ENCODE peak calls at places on chromosomes 2 and 18, in ten cellular contexts. U is activated B cell treated with CpG ODN at 0.5 μM for 24 hours; A is adrenal gland; M is H9; S is omental fat pad; C is left cardiac atrium; E is D721Med; B is COR-L47; G is effector memory CD8-positive, alpha-beta T cell; R is A673. H is an unnamed sample.

GRCh38 chr2:17589406-17590035 is 49.0 kb downstream of the VSNL1 start:
- DNase-seq in C (no peak), S (no peak), B (no peak), U (no peak), M (no peak), G (no peak), R (no peak), A (no peak), E (no peak), H (peak; percentile 28)

GRCh38 chr18:27983780-27984179 is 193.2 kb downstream of the CDH2 start:
- DNase-seq in U (no peak), B (no peak), E (no peak), A (no peak), C (no peak), M (no peak), S (no peak), R (peak; percentile 44), G (no peak), H (no peak)

GRCh38 chr2:79437416-79438281 is 75.2 kb upstream of the CTNNA2 start:
- DNase-seq in S (no peak), B (no peak), E (no peak), A (no peak), U (no peak), G (no peak), M (no peak), C (no peak), R (no peak), H (peak; percentile 13)

GRCh38 chr2:148720501-148720998 is 76.0 kb downstream of the EPC2 start:
- DNase-seq in C (peak; percentile 25), G (no peak), B (peak; percentile 48), R (peak; percentile 70), S (no peak), E (no peak), U (no peak), A (no peak), M (no peak), H (no peak)

GRCh38 chr2:158837645-158838044 is 42.5 kb downstream of the DAPL1 start:
- DNase-seq in M (no peak), A (no peak), S (no peak), C (no peak), B (no peak), R (peak; percentile 15), U (no peak), E (no peak), G (no peak), H (no peak)

GRCh38 chr2:232102380-232102779 is 140.9 kb downstream of the DIS3L2 start:
- DNase-seq in E (no peak), B (no peak), U (no peak), G (no peak), S (no peak), C (no peak), M (no peak), R (no peak), A (no peak), H (no peak)

GRCh38 chr2:231709636-231709980 is 1.3 kb downstream of the PTMA start:
- DNase-seq in R (no peak), E (no peak), G (no peak), M (no peak), S (no peak), B (no peak), A (peak; percentile 88), C (peak; percentile 72), U (no peak), H (no peak)

GRCh38 chr2:128552141-128552805 is 233.6 kb upstream of the HS6ST1 start:
- DNase-seq in M (no peak), C (no peak), U (no peak), E (no peak), S (no peak), A (peak; percentile 43), B (no peak), R (no peak), G (no peak), H (no peak)

GRCh38 chr2:11292464-11293255 is 51.8 kb downstream of the ROCK2 start:
- DNase-seq in E (no peak), S (no peak), U (no peak), R (peak; percentile 84), A (no peak), G (no peak), B (no peak), C (peak; percentile 46), M (no peak), H (no peak)

GRCh38 chr2:70084973-70085710 is 2.1 kb upstream of the PCBP1 start:
- DNase-seq in E (no peak), S (no peak), C (no peak), A (peak; percentile 79), R (no peak), U (peak; percentile 32), G (peak; percentile 37), B (peak; percentile 30), M (peak; percentile 96), H (no peak)

GRCh38 chr2:191797937-191798873 is 48.7 kb downstream of the CAVIN2 start:
- DNase-seq in M (no peak), G (no peak), R (peak; percentile 14), E (no peak), C (no peak), S (no peak), B (peak; percentile 54), A (no peak), U (no peak), H (no peak)

GRCh38 chr2:9773905-9774239 is 69.4 kb upstream of the TAF1B start:
- DNase-seq in R (no peak), S (no peak), A (peak; percentile 68), G (no peak), M (no peak), E (no peak), C (no peak), U (no peak), B (no peak), H (no peak)

GRCh38 chr2:152354909-152355308 is 19.9 kb downstream of the FMNL2 start:
- DNase-seq in B (no peak), M (no peak), G (no peak), E (no peak), A (no peak), R (peak; percentile 81), C (no peak), S (no peak), U (no peak), H (no peak)

GRCh38 chr2:196336715-196337617 is 165.6 kb upstream of the STK17B start:
- DNase-seq in M (no peak), G (no peak), R (peak; percentile 56), B (peak; percentile 3), E (no peak), A (no peak), U (no peak), C (no peak), S (no peak), H (peak; percentile 5)

GRCh38 chr2:24651643-24652003 is 141.6 kb downstream of the PTRHD1 start:
- DNase-seq in U (no peak), G (no peak), B (no peak), S (no peak), E (no peak), R (no peak), M (no peak), A (no peak), C (no peak), H (no peak)

H was measured in foreskin melanocyte.